ENCODE peak calls at places on chromosomes 12 and 14, in eight cellular contexts. One of them, this sample, is unnamed. For H3K27me3 and H3K4me1, the result is how much of the 10 kb centered on the place peaks cover.

GRCh38 chr14:29671034-29671433 is 256.6 kb downstream of the PRKD1 start:
- DNase-seq in fibroblast of lung: peak
- DNase-seq in tibial artery: no peak
- DNase-seq in right atrium auricular region: no peak
- DNase-seq in cardiac muscle cell: no peak
- DNase-seq in heart right ventricle: no peak
- DNase-seq in ovary: no peak
- DNase-seq in GM23248: peak
- DNase-seq in this sample: no peak

GRCh38 chr12:53775478-53776145 is 23.8 kb upstream of the CISTR start:
- DNase-seq in cardiac muscle cell: no peak
- DNase-seq in heart right ventricle: no peak
- DNase-seq in ovary: peak
- DNase-seq in tibial artery: peak
- DNase-seq in right atrium auricular region: peak
- DNase-seq in fibroblast of lung: no peak
- DNase-seq in GM23248: no peak
- DNase-seq in this sample: peak

GRCh38 chr12:72209096-72209495 is 63.1 kb upstream of the TRHDE start:
- DNase-seq in cardiac muscle cell: no peak
- DNase-seq in right atrium auricular region: no peak
- DNase-seq in heart right ventricle: no peak
- DNase-seq in tibial artery: no peak
- DNase-seq in GM23248: no peak
- DNase-seq in ovary: no peak
- DNase-seq in fibroblast of lung: no peak
- DNase-seq in this sample: no peak

GRCh38 chr12:12901158-12901791 is 9.9 kb downstream of the GPRC5A start:
- DNase-seq in tibial artery: peak
- DNase-seq in cardiac muscle cell: no peak
- DNase-seq in fibroblast of lung: peak
- DNase-seq in right atrium auricular region: peak
- DNase-seq in ovary: no peak
- DNase-seq in GM23248: peak
- DNase-seq in heart right ventricle: no peak
- DNase-seq in this sample: no peak

GRCh38 chr14:48582938-48583337 is 907.5 kb upstream of the MDGA2 start:
- DNase-seq in cardiac muscle cell: no peak
- DNase-seq in right atrium auricular region: no peak
- DNase-seq in fibroblast of lung: no peak
- DNase-seq in tibial artery: no peak
- DNase-seq in heart right ventricle: no peak
- DNase-seq in GM23248: no peak
- DNase-seq in ovary: no peak
- DNase-seq in this sample: no peak

GRCh38 chr12:47744005-47744651 is 14.6 kb downstream of the RAPGEF3 start:
- DNase-seq in cardiac muscle cell: no peak
- DNase-seq in GM23248: no peak
- DNase-seq in ovary: no peak
- DNase-seq in fibroblast of lung: no peak
- DNase-seq in right atrium auricular region: no peak
- DNase-seq in tibial artery: no peak
- DNase-seq in heart right ventricle: no peak
- DNase-seq in this sample: no peak

GRCh38 chr12:1234073-1234472 is 243.1 kb downstream of the ERC1 start:
- DNase-seq in cardiac muscle cell: peak
- DNase-seq in heart right ventricle: no peak
- DNase-seq in ovary: no peak
- DNase-seq in tibial artery: no peak
- DNase-seq in GM23248: peak
- DNase-seq in right atrium auricular region: no peak
- DNase-seq in fibroblast of lung: peak
- DNase-seq in this sample: no peak

GRCh38 chr12:117875652-117876491 is 92.9 kb downstream of the KSR2 start:
- DNase-seq in fibroblast of lung: peak
- DNase-seq in tibial artery: no peak
- DNase-seq in ovary: no peak
- DNase-seq in cardiac muscle cell: peak
- DNase-seq in heart right ventricle: peak
- DNase-seq in right atrium auricular region: no peak
- DNase-seq in GM23248: peak
- DNase-seq in this sample: peak

GRCh38 chr12:1814266-1814665 is 6.1 kb upstream of the LRTM2 start:
- DNase-seq in cardiac muscle cell: no peak
- DNase-seq in heart right ventricle: no peak
- DNase-seq in right atrium auricular region: no peak
- DNase-seq in ovary: no peak
- DNase-seq in fibroblast of lung: no peak
- DNase-seq in GM23248: no peak
- DNase-seq in tibial artery: no peak
- DNase-seq in this sample: no peak

DNA sequence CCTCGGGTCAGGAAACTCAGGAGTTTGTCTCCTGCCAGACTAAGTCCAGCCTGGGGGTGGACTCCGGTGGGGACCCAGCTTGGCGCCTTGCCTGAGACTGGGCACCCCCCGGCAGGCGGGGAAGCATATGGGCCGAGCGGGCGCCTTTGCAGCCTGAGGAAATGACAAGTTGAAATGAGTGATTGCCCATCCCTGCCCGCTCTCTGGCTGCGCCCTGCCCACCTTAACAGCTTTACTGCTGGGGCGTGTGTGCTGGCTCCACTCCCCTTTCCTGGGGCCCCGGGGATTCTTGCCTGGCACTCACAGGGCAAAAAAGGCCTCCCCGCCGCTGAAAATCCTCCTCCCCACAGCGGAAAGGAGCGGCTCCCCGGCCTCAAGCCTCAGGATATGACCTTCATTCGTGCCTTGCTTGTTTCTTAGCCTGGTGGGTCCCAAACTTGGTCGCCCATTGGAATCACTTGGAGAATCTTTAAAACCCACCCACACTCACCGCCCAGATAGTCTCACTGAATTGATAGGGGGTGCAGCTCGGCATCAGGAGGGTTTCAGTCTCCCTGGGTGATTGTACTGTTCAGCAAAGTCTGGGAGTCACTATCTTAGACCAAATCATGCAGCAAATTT is 1.5 kb downstream of the RFLNA start:
- DNase-seq in ovary: no peak
- DNase-seq in right atrium auricular region: no peak
- DNase-seq in cardiac muscle cell: no peak
- DNase-seq in heart right ventricle: no peak
- DNase-seq in GM23248: no peak
- DNase-seq in fibroblast of lung: no peak
- DNase-seq in tibial artery: no peak
- DNase-seq in this sample: peak
- H3K27me3 ChIP-seq in ovary: under half
- H3K27me3 ChIP-seq in right atrium auricular region: under half
- H3K27me3 ChIP-seq in cardiac muscle cell: under half
- H3K27me3 ChIP-seq in heart right ventricle: under half
- H3K27me3 ChIP-seq in GM23248: under half
- H3K27me3 ChIP-seq in fibroblast of lung: under half
- H3K27me3 ChIP-seq in tibial artery: under half
- H3K27me3 ChIP-seq in this sample: under half

GRCh38 chr12:71164877-71165197 is 7.0 kb upstream of the TSPAN8 start:
- DNase-seq in fibroblast of lung: peak
- DNase-seq in GM23248: no peak
- DNase-seq in tibial artery: no peak
- DNase-seq in heart right ventricle: no peak
- DNase-seq in cardiac muscle cell: no peak
- DNase-seq in ovary: no peak
- DNase-seq in right atrium auricular region: no peak
- DNase-seq in this sample: no peak
- H3K4me1 ChIP-seq in fibroblast of lung: under half
- H3K4me1 ChIP-seq in GM23248: under half
- H3K4me1 ChIP-seq in tibial artery: under half
- H3K4me1 ChIP-seq in heart right ventricle: under half
- H3K4me1 ChIP-seq in cardiac muscle cell: under half
- H3K4me1 ChIP-seq in ovary: under half
- H3K4me1 ChIP-seq in right atrium auricular region: under half
- H3K4me1 ChIP-seq in this sample: under half

GRCh38 chr14:74217672-74218448 is 21.4 kb upstream of the VSX2 start:
- DNase-seq in tibial artery: peak
- DNase-seq in ovary: peak
- DNase-seq in cardiac muscle cell: peak
- DNase-seq in right atrium auricular region: no peak
- DNase-seq in heart right ventricle: peak
- DNase-seq in GM23248: peak
- DNase-seq in fibroblast of lung: peak
- DNase-seq in this sample: peak

GRCh38 chr14:74218462-74218861 is 20.8 kb upstream of the VSX2 start:
- DNase-seq in GM23248: no peak
- DNase-seq in heart right ventricle: no peak
- DNase-seq in right atrium auricular region: no peak
- DNase-seq in tibial artery: no peak
- DNase-seq in cardiac muscle cell: no peak
- DNase-seq in ovary: no peak
- DNase-seq in fibroblast of lung: no peak
- DNase-seq in this sample: no peak

GRCh38 chr14:74213907-74214803 is 25.1 kb upstream of the VSX2 start:
- DNase-seq in cardiac muscle cell: no peak
- DNase-seq in heart right ventricle: no peak
- DNase-seq in GM23248: no peak
- DNase-seq in tibial artery: no peak
- DNase-seq in fibroblast of lung: no peak
- DNase-seq in right atrium auricular region: no peak
- DNase-seq in ovary: no peak
- DNase-seq in this sample: no peak

GRCh38 chr14:74219277-74219676 is 20.0 kb upstream of the VSX2 start:
- DNase-seq in cardiac muscle cell: no peak
- DNase-seq in right atrium auricular region: no peak
- DNase-seq in GM23248: no peak
- DNase-seq in ovary: no peak
- DNase-seq in heart right ventricle: no peak
- DNase-seq in fibroblast of lung: no peak
- DNase-seq in tibial artery: no peak
- DNase-seq in this sample: no peak

DNA sequence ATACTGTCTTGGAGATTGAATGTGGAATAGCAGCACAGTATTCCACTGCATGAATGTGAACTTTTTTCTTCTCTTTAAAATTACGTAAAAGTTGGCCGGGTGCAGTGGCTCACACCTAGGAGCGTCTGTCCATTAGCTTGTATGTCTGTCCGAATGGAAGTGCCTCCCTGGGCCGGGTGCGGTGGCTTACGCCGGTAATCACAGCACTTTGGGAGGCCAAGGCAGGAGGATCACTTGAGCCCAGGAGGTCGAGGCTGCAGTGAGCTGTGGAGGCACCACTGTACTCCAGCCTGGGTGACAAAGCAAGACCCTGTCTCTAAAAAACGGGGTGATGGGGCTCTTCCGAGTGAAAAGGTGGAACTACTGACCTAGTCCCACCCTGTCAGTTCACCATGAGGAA is 22.6 kb upstream of the VSX2 start:
- DNase-seq in ovary: no peak
- DNase-seq in fibroblast of lung: no peak
- DNase-seq in cardiac muscle cell: no peak
- DNase-seq in right atrium auricular region: no peak
- DNase-seq in heart right ventricle: no peak
- DNase-seq in tibial artery: no peak
- DNase-seq in GM23248: no peak
- DNase-seq in this sample: no peak
- H3K27me3 ChIP-seq in ovary: under half
- H3K27me3 ChIP-seq in fibroblast of lung: under half
- H3K27me3 ChIP-seq in cardiac muscle cell: half or more
- H3K27me3 ChIP-seq in right atrium auricular region: under half
- H3K27me3 ChIP-seq in heart right ventricle: under half
- H3K27me3 ChIP-seq in tibial artery: under half
- H3K27me3 ChIP-seq in GM23248: under half
- H3K27me3 ChIP-seq in this sample: under half

GRCh38 chr12:19856389-19856788 is 417.1 kb downstream of the AEBP2 start:
- DNase-seq in ovary: no peak
- DNase-seq in right atrium auricular region: no peak
- DNase-seq in heart right ventricle: no peak
- DNase-seq in GM23248: peak
- DNase-seq in fibroblast of lung: peak
- DNase-seq in tibial artery: no peak
- DNase-seq in cardiac muscle cell: no peak
- DNase-seq in this sample: no peak
- H3K4me1 ChIP-seq in ovary: under half
- H3K4me1 ChIP-seq in right atrium auricular region: under half
- H3K4me1 ChIP-seq in heart right ventricle: under half
- H3K4me1 ChIP-seq in GM23248: under half
- H3K4me1 ChIP-seq in fibroblast of lung: under half
- H3K4me1 ChIP-seq in tibial artery: half or more
- H3K4me1 ChIP-seq in cardiac muscle cell: under half
- H3K4me1 ChIP-seq in this sample: under half

GRCh38 chr12:45572114-45572513 is 157.4 kb upstream of the ARID2 start:
- DNase-seq in cardiac muscle cell: no peak
- DNase-seq in right atrium auricular region: no peak
- DNase-seq in ovary: no peak
- DNase-seq in heart right ventricle: no peak
- DNase-seq in GM23248: no peak
- DNase-seq in fibroblast of lung: no peak
- DNase-seq in tibial artery: no peak
- DNase-seq in this sample: no peak
- H3K27me3 ChIP-seq in cardiac muscle cell: under half
- H3K27me3 ChIP-seq in right atrium auricular region: under half
- H3K27me3 ChIP-seq in ovary: under half
- H3K27me3 ChIP-seq in heart right ventricle: under half
- H3K27me3 ChIP-seq in GM23248: under half
- H3K27me3 ChIP-seq in fibroblast of lung: under half
- H3K27me3 ChIP-seq in tibial artery: under half
- H3K27me3 ChIP-seq in this sample: under half

GRCh38 chr14:22533739-22534359 is 55.2 kb downstream of the DAD1 start:
- DNase-seq in heart right ventricle: no peak
- DNase-seq in cardiac muscle cell: no peak
- DNase-seq in GM23248: no peak
- DNase-seq in ovary: no peak
- DNase-seq in right atrium auricular region: no peak
- DNase-seq in tibial artery: no peak
- DNase-seq in fibroblast of lung: no peak
- DNase-seq in this sample: no peak
- H3K4me1 ChIP-seq in heart right ventricle: half or more
- H3K4me1 ChIP-seq in cardiac muscle cell: under half
- H3K4me1 ChIP-seq in GM23248: under half
- H3K4me1 ChIP-seq in ovary: under half
- H3K4me1 ChIP-seq in right atrium auricular region: under half
- H3K4me1 ChIP-seq in tibial artery: under half
- H3K4me1 ChIP-seq in fibroblast of lung: under half
- H3K4me1 ChIP-seq in this sample: under half